ENCODE peak calls at places on chromosomes 2 and 18, in five cellular contexts. B is myocyte; W is CD8-positive, alpha-beta memory T cell; H is HL-60; R is MV-4-11. E is an unnamed sample.

GRCh38 chr18:76505611-76506010 is 10.6 kb upstream of the ZNF516 start:
- DNase-seq in B (no peak), W (no peak), H (no peak), R (peak), E (no peak)

GRCh38 chr2:240799183-240799740 is 20.8 kb downstream of the KIF1A start:
- DNase-seq in B (no peak), W (peak), H (no peak), R (no peak), E (no peak)

GRCh38 chr18:10591891-10592290 is 66.1 kb downstream of the NAPG start:
- DNase-seq in B (no peak), W (no peak), H (no peak), R (peak), E (no peak)

GRCh38 chr2:236505071-236505470 is 64.6 kb upstream of the ACKR3 start:
- DNase-seq in B (no peak), W (no peak), H (no peak), R (no peak), E (no peak)

GRCh38 chr18:32308493-32309120 is 118.8 kb downstream of the MEP1B start:
- DNase-seq in B (peak), W (no peak), H (no peak), R (no peak), E (no peak)

GRCh38 chr2:70029814-70030409 is 57.4 kb upstream of the PCBP1 start:
- DNase-seq in B (peak), W (no peak), H (peak), R (peak), E (no peak)

GRCh38 chr2:113124181-113124961 is 3.0 kb upstream of the IL1RN start:
- DNase-seq in B (peak), W (no peak), H (no peak), R (peak), E (no peak)

GRCh38 chr18:58310517-58310916 is 266.5 kb downstream of the NEDD4L start:
- DNase-seq in B (peak), W (no peak), H (no peak), R (no peak), E (no peak)

GRCh38 chr2:91974401-91975129 is 2896.7 kb upstream of the TEKT4 start:
- DNase-seq in B (no peak), W (no peak), H (no peak), R (no peak), E (no peak)

GRCh38 chr2:172558372-172558771 is 2.5 kb downstream of the PDK1 start:
- DNase-seq in B (no peak), W (no peak), H (no peak), R (no peak), E (no peak)

GRCh38 chr2:224837066-224837465 is 120.9 kb upstream of the CCDC195 start:
- DNase-seq in B (peak), W (no peak), H (no peak), R (no peak), E (no peak)

GRCh38 chr18:44733069-44733753 is 52.5 kb downstream of the SETBP1 start:
- DNase-seq in B (peak), W (no peak), H (peak), R (peak), E (no peak)

GRCh38 chr2:238294393-238295143 is 6.2 kb upstream of the PER2 start:
- DNase-seq in B (no peak), W (peak), H (no peak), R (no peak), E (no peak)

GRCh38 chr2:112614201-112614840 is 29.9 kb downstream of the CHCHD5 start:
- DNase-seq in B (no peak), W (no peak), H (no peak), R (no peak), E (no peak)